ENCODE peak calls at places on chromosome 1, in four cellular contexts. E is breast epithelium; I is NCI-H1092; O is stimulated activated CD4-positive, alpha-beta T cell treated with anti-CD3 and anti-CD28 coated beads, Interleukin-1b, Interleukin-23, amount 100 ng/mL, for 24 hours. Z is an unnamed sample.

GRCh38 chr1:201593200-201593828 is 54.4 kb downstream of the NAV1 start:
- DNase-seq in E (no peak), I (no peak), O (no peak), Z (no peak)

GRCh38 chr1:43529206-43529731 is 1.4 kb upstream of the PTPRF start:
- DNase-seq in E (peak; percentile 87), I (peak; percentile 81), O (peak; percentile 66), Z (peak; percentile 63)

GRCh38 chr1:8113257-8114220 is 87.4 kb upstream of the ERRFI1 start:
- DNase-seq in E (no peak), I (no peak), O (no peak), Z (no peak)

GRCh38 chr1:64527191-64527590 is 57.3 kb downstream of the CACHD1 start:
- DNase-seq in E (no peak), I (no peak), O (no peak), Z (no peak)

GRCh38 chr1:180609643-180610555 is 21.9 kb upstream of the XPR1 start:
- DNase-seq in E (no peak), I (no peak), O (no peak), Z (no peak)

GRCh38 chr1:159795534-159795933 is 6.6 kb upstream of the FCRL6 start:
- DNase-seq in E (no peak), I (no peak), O (no peak), Z (no peak)

GRCh38 chr1:75198163-75198562 is 64.0 kb downstream of the LHX8 start:
- DNase-seq in E (no peak), I (no peak), O (no peak), Z (no peak)

GRCh38 chr1:10220200-10220599 is 9.8 kb downstream of the KIF1B start:
- DNase-seq in E (no peak), I (no peak), O (no peak), Z (no peak)

GRCh38 chr1:79353224-79353623 is 346.7 kb upstream of the ADGRL4 start:
- DNase-seq in E (no peak), I (no peak), O (no peak), Z (no peak)

GRCh38 chr1:94971491-94971924 is 44.6 kb upstream of the CNN3 start:
- DNase-seq in E (no peak), I (no peak), O (no peak), Z (no peak)

GRCh38 chr1:117735045-117735992 is 129.5 kb downstream of the TENT5C start:
- DNase-seq in E (no peak), I (no peak), O (peak; percentile 12), Z (no peak)

GRCh38 chr1:111719561-111720239 is 19.5 kb downstream of the INKA2 start:
- DNase-seq in E (no peak), I (no peak), O (no peak), Z (no peak)

GRCh38 chr1:223721658-223722606 is 9.6 kb downstream of the CAPN2 start:
- DNase-seq in E (no peak), I (no peak), O (no peak), Z (no peak)

Z was measured in CMK.